ENCODE peak calls at places on chromosomes 7 and 10, in four cellular contexts. X, G, Q and W are unnamed samples.

GRCh38 chr7:4739528-4739992 is 35.9 kb upstream of the AP5Z1 start:
- DNase-seq in X (no peak), Q (peak; percentile 54), G (no peak), W (peak; percentile 76)

GRCh38 chr7:602341-603141 is 82.9 kb upstream of the PDGFA start:
- DNase-seq in G (no peak), Q (no peak), X (no peak), W (no peak)

GRCh38 chr7:51187941-51188340 is 128.7 kb downstream of the COBL start:
- DNase-seq in Q (no peak), X (no peak), G (peak; percentile 32), W (no peak)

GRCh38 chr10:6721480-6721879 is 141.4 kb upstream of the PRKCQ start:
- DNase-seq in Q (peak; percentile 99), G (peak; percentile 41), X (peak; percentile 54), W (peak; percentile 79)

GRCh38 chr7:80453699-80454340 is 58.0 kb downstream of the GNAT3 start:
- DNase-seq in Q (peak; percentile 69), G (no peak), X (peak; percentile 57), W (peak; percentile 66)

GRCh38 chr10:43824934-43825333 is 176.3 kb upstream of the ZNF32 start:
- DNase-seq in Q (peak; percentile 75), G (peak; percentile 77), X (no peak), W (peak; percentile 92)

GRCh38 chr10:33706746-33707145 is 372.3 kb upstream of the NRP1 start:
- DNase-seq in Q (peak; percentile 43), X (peak; percentile 57), G (no peak), W (peak; percentile 33)

GRCh38 chr10:8946451-8946850 is 892.0 kb downstream of the GATA3 start:
- DNase-seq in G (no peak), Q (no peak), X (no peak), W (no peak)

GRCh38 chr10:133003195-133003594 is 60.8 kb upstream of the CFAP46 start:
- DNase-seq in G (no peak), Q (no peak), X (no peak), W (no peak)

DNA sequence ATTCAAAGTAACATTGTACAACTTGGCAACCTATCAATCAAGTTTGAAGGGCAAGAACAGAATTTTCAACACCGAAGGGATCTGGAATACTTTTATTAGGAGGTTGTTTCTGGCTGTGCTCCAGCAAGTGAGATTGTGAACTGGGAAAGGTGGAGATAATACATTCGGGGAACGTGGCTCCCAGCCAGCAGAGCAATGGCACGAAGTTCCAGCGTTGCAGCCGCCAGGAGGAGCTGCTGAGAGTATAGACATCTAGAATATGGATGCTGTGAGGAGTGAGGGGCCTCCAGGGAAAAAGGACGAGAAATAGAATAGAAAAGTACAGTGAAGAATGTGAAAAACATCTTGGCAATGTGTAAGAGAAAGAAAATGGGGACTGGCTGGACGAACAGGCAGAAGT is 69.5 kb downstream of the TCERG1L start:
- DNase-seq in X (peak; percentile 6), Q (no peak), G (no peak), W (no peak)
- TF ChIP-seq CTCF in X (peak; percentile 26), Q (no peak), G (peak; percentile 38), W (no peak)

GRCh38 chr7:95244616-95245015 is 79.7 kb downstream of the PON1 start:
- DNase-seq in Q (no peak), G (no peak), X (no peak), W (no peak)

GRCh38 chr7:95251966-95252365 is 72.4 kb downstream of the PON1 start:
- DNase-seq in Q (no peak), X (no peak), G (no peak), W (no peak)

GRCh38 chr7:95250591-95250990 is 73.7 kb downstream of the PON1 start:
- DNase-seq in G (no peak), Q (no peak), X (no peak), W (no peak)

GRCh38 chr7:95245828-95246227 is 78.5 kb downstream of the PON1 start:
- DNase-seq in G (no peak), Q (no peak), X (no peak), W (peak; percentile 6)

DNA sequence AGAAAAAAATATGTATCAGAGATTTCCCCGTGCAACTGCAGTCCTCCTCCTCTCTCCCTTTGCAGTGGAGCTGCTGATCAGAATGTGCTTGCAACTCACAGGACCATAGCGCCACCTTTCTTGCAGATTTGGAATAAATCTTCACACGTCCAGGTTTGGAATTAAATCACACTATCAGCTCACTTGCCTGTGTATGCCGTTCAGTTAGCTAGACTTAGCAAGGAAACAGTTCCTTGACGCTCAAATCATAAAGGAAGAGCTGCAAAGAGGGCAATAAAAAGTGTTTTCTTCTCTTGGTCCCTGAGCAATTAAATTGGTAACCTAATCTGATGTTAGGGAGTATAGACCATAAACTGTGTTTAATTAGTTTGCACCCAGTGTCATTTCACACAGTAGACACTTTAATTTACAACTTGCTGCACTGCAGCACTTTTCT is 77.4 kb downstream of the PON1 start:
- DNase-seq in G (no peak), Q (peak; percentile 86), X (peak; percentile 73), W (peak; percentile 93)
- TF ChIP-seq CTCF in G (peak; percentile 75), Q (peak; percentile 76), X (peak; percentile 85), W (peak; percentile 86)

GRCh38 chr10:96415150-96415895 is 56.5 kb upstream of the OPALIN start:
- DNase-seq in Q (no peak), G (no peak), X (no peak), W (no peak)

GRCh38 chr10:96414303-96414702 is 55.5 kb upstream of the OPALIN start:
- DNase-seq in G (no peak), X (no peak), Q (no peak), W (no peak)

GRCh38 chr10:96415896-96416554 is 57.2 kb upstream of the OPALIN start:
- DNase-seq in G (no peak), Q (no peak), X (no peak), W (peak; percentile 70)

GRCh38 chr10:96410296-96410695 is 51.5 kb upstream of the OPALIN start:
- DNase-seq in G (no peak), X (no peak), Q (no peak), W (no peak)

GRCh38 chr10:96413151-96413787 is 54.5 kb upstream of the OPALIN start:
- DNase-seq in G (no peak), Q (no peak), X (no peak), W (no peak)
- TF ChIP-seq CTCF in G (peak; percentile 20), Q (no peak), X (peak; percentile 30), W (peak; percentile 5)

GRCh38 chr10:122057841-122058240 is 68.9 kb downstream of the TACC2 start:
- DNase-seq in Q (no peak), X (no peak), G (no peak), W (no peak)
- TF ChIP-seq CTCF in Q (no peak), X (no peak), G (no peak), W (no peak)

DNA sequence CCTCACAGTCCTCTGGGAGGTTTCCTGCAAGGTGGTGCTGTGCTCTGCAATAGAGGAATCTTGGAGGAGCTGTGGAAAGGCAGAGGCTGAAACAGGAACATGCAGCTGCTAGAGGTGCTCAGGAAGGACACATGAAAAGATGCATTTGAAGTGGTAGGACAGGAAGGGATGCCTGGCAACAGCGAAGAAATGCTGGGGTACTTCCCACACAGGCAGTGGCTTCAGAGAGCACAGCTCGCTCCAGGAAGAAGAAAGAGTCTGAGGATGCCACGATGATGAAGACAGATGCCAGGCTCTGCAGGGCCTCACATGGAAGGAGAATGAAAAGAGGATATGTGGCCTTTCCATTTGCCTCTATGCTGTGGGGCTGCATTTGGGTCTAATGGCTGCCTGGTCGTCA is 77.0 kb upstream of the TMEM72 start:
- DNase-seq in X (no peak), Q (no peak), G (no peak), W (no peak)
- TF ChIP-seq CTCF in X (no peak), Q (no peak), G (no peak), W (no peak)

GRCh38 chr10:112802411-112803060 is 147.5 kb upstream of the TCF7L2 start:
- DNase-seq in X (no peak), G (no peak), Q (peak; percentile 21), W (no peak)
- TF ChIP-seq CTCF in X (no peak), G (no peak), Q (no peak), W (no peak)

DNA sequence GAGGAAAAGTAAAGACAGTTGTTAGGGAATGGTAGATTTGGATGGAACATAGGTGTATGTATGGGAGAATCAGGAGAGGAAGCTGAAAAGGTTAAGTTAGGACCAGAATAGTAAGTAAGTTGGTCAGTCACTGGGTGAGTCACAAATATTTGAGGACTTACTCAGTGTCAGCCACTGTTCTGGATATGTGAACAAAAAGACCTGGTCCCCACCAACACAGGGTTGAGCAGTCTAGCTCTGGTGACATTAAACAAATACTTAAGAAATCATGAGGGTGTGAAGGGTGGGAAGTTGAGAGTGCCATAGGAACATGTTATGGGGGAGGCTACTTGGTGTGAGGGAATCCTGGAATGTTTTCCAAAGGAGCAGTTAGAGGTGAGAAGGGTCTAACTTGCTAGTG is 246.9 kb downstream of the PTEN start:
- DNase-seq in X (no peak), Q (peak; percentile 31), G (no peak), W (peak; percentile 35)
- TF ChIP-seq CTCF in X (no peak), Q (no peak), G (no peak), W (no peak)